ENCODE peak calls at places on chromosomes 3 and 15, in eight cellular contexts. U, C, W, V, F, H, K and S are unnamed samples.

GRCh38 chr3:98733055-98733777 is 29.9 kb upstream of the ST3GAL6 start:
- DNase-seq in U (no peak), C (peak), W (peak), V (no peak), F (peak), H (no peak), K (no peak), S (no peak)

GRCh38 chr15:87547470-87548181 is 708.9 kb downstream of the NTRK3 start:
- DNase-seq in U (no peak), C (no peak), W (no peak), V (no peak), F (no peak), H (no peak), K (no peak), S (no peak)

GRCh38 chr3:134267996-134268395 is 17.3 kb upstream of the RYK start:
- DNase-seq in U (no peak), C (no peak), W (no peak), V (no peak), F (no peak), H (no peak), K (no peak), S (no peak)

GRCh38 chr3:79651536-79652065 is 116.2 kb downstream of the ROBO1 start:
- DNase-seq in U (peak), C (no peak), W (peak), V (no peak), F (no peak), H (no peak), K (no peak), S (no peak)

GRCh38 chr3:167733961-167734497 is 663 bp downstream of the PDCD10 start:
- DNase-seq in U (no peak), C (no peak), W (no peak), V (no peak), F (no peak), H (no peak), K (no peak), S (no peak)

GRCh38 chr15:38541046-38541445 is 23.6 kb downstream of the RASGRP1 start:
- DNase-seq in U (no peak), C (no peak), W (no peak), V (no peak), F (no peak), H (no peak), K (no peak), S (no peak)

GRCh38 chr3:58329922-58330413 is 2.7 kb upstream of the PXK start:
- DNase-seq in U (no peak), C (no peak), W (no peak), V (no peak), F (no peak), H (no peak), K (no peak), S (no peak)

GRCh38 chr3:28347374-28348285 is 891 bp upstream of the ZCWPW2 start:
- DNase-seq in U (no peak), C (no peak), W (no peak), V (no peak), F (no peak), H (no peak), K (no peak), S (peak)

GRCh38 chr3:188842628-188843027 is 329.1 kb upstream of the TPRG1 start:
- DNase-seq in U (no peak), C (no peak), W (no peak), V (no peak), F (no peak), H (no peak), K (no peak), S (no peak)

GRCh38 chr3:49803464-49804140 is 541 bp downstream of the INKA1 start:
- DNase-seq in U (no peak), C (peak), W (peak), V (no peak), F (peak), H (no peak), K (peak), S (no peak)

GRCh38 chr3:101351834-101352233 is 31.5 kb upstream of the IMPG2 start:
- DNase-seq in U (no peak), C (no peak), W (no peak), V (no peak), F (no peak), H (no peak), K (no peak), S (no peak)

GRCh38 chr15:35697549-35698299 is 151.8 kb upstream of the DPH6 start:
- DNase-seq in U (no peak), C (peak), W (no peak), V (peak), F (no peak), H (no peak), K (no peak), S (no peak)

GRCh38 chr15:66787472-66787871 is 85.4 kb downstream of the SMAD6 start:
- DNase-seq in U (no peak), C (no peak), W (no peak), V (no peak), F (no peak), H (no peak), K (no peak), S (no peak)